ENCODE peak calls at places on chromosomes 4 and X, in six cellular contexts. T, S, R, Z, H and K are unnamed samples.

GRCh38 chr4:148004228-148004813 is 272.4 kb downstream of the ARHGAP10 start:
- DNase-seq in R (no peak), Z (no peak), H (no peak), T (no peak), S (no peak), K (peak)

GRCh38 chr4:16224264-16224663 is 2.0 kb downstream of the TAPT1 start:
- DNase-seq in T (no peak), S (no peak), R (no peak), Z (no peak), H (no peak), K (no peak)

GRCh38 chr4:89283226-89283974 is 24.2 kb downstream of the GPRIN3 start:
- DNase-seq in T (peak), H (no peak), Z (no peak), R (no peak), S (no peak), K (no peak)

GRCh38 chrX:44308869-44309268 is 34.6 kb downstream of the EFHC2 start:
- DNase-seq in Z (no peak), T (no peak), S (no peak), R (no peak), H (no peak), K (no peak)

GRCh38 chr4:74433541-74434172 is 11.3 kb upstream of the AREG start:
- DNase-seq in T (no peak), H (no peak), R (no peak), S (no peak), Z (no peak), K (no peak)

GRCh38 chr4:151321586-151321985 is 3.8 kb downstream of the SH3D19 start:
- DNase-seq in Z (no peak), R (no peak), H (no peak), T (no peak), S (no peak), K (no peak)

GRCh38 chrX:55815546-55815945 is 98.0 kb downstream of the RRAGB start:
- DNase-seq in T (no peak), Z (no peak), H (no peak), S (no peak), R (no peak), K (no peak)

GRCh38 chrX:39416547-39417262 is 615.4 kb downstream of the MID1IP1 start:
- DNase-seq in Z (no peak), T (no peak), S (no peak), H (no peak), R (no peak), K (no peak)

GRCh38 chr4:87697945-87698344 is 47.9 kb downstream of the DMP1 start:
- DNase-seq in R (no peak), H (no peak), Z (no peak), S (no peak), T (no peak), K (no peak)

GRCh38 chrX:72060196-72060974 is 71.3 kb downstream of the RTL5 start:
- DNase-seq in T (no peak), Z (no peak), S (no peak), H (no peak), R (no peak), K (no peak)

GRCh38 chr4:138311771-138312535 is 69.8 kb upstream of the SLC7A11 start:
- DNase-seq in R (no peak), S (no peak), T (no peak), H (no peak), Z (no peak), K (no peak)